ENCODE peak calls at places on chromosome 4, in nine cellular contexts. M is stomach, X is tibial nerve, E is WERI-Rb-1, I is cardiac muscle cell, J is transverse colon, B is heart right ventricle, W is IMR-90, A is upper lobe of right lung. P is an unnamed sample.

GRCh38 chr4:107997001-107997788 is 7.5 kb downstream of the HADH start:
- DNase-seq in W (peak), X (no peak), B (peak), I (peak), J (no peak), M (no peak), E (no peak), A (no peak), P (no peak)

GRCh38 chr4:17347445-17347844 is 164.4 kb downstream of the QDPR start:
- DNase-seq in I (peak), X (no peak), W (peak), J (no peak), E (peak), B (peak), A (no peak), M (no peak), P (no peak)

GRCh38 chr4:161629694-161630441 is 533.9 kb downstream of the FSTL5 start:
- DNase-seq in M (no peak), E (peak), W (no peak), B (no peak), X (no peak), A (no peak), J (no peak), I (no peak), P (no peak)

GRCh38 chr4:44988011-44988410 is 261.7 kb upstream of the GNPDA2 start:
- DNase-seq in X (no peak), W (no peak), J (no peak), M (no peak), I (no peak), A (no peak), E (no peak), B (no peak), P (no peak)

GRCh38 chr4:536351-536972 is 37.5 kb downstream of the PIGG start:
- DNase-seq in J (no peak), W (no peak), E (no peak), X (no peak), M (no peak), A (no peak), B (no peak), I (no peak), P (no peak)

GRCh38 chr4:39442910-39443480 is 15.7 kb downstream of the RPL9 start:
- DNase-seq in W (no peak), I (no peak), M (no peak), B (no peak), J (no peak), A (no peak), E (no peak), X (no peak), P (no peak)

GRCh38 chr4:3402409-3403103 is 39.2 kb upstream of the HGFAC start:
- DNase-seq in J (no peak), M (no peak), W (peak), X (no peak), B (no peak), A (peak), I (no peak), E (no peak), P (no peak)

GRCh38 chr4:177119021-177119461 is 190.6 kb upstream of the NEIL3 start:
- DNase-seq in M (no peak), X (no peak), J (no peak), W (peak), A (no peak), I (no peak), E (no peak), B (no peak), P (no peak)

GRCh38 chr4:39941682-39942217 is 36.0 kb downstream of the PDS5A start:
- DNase-seq in J (no peak), E (no peak), M (no peak), W (no peak), I (no peak), X (no peak), B (no peak), A (no peak), P (no peak)

GRCh38 chr4:109930872-109931271 is 18.2 kb downstream of the EGF start:
- DNase-seq in X (no peak), E (no peak), J (no peak), A (no peak), W (no peak), B (no peak), I (no peak), M (no peak), P (no peak)

GRCh38 chr4:10171055-10171454 is 54.5 kb upstream of the WDR1 start:
- DNase-seq in J (no peak), M (no peak), A (no peak), E (no peak), X (no peak), I (no peak), B (no peak), W (no peak), P (no peak)

GRCh38 chr4:84032372-84032771 is 466.7 kb downstream of the NKX6-1 start:
- DNase-seq in E (peak), J (no peak), I (no peak), M (no peak), B (no peak), A (no peak), X (no peak), W (no peak), P (no peak)

GRCh38 chr4:70734168-70734954 is 12.6 kb downstream of the RUFY3 start:
- DNase-seq in I (peak), M (no peak), J (peak), B (no peak), A (no peak), E (no peak), W (peak), X (no peak), P (no peak)

GRCh38 chr4:37537484-37537883 is 148.7 kb downstream of the RELL1 start:
- DNase-seq in A (no peak), X (no peak), J (no peak), B (no peak), I (no peak), E (no peak), W (no peak), M (no peak), P (no peak)

GRCh38 chr4:174697164-174697563 is 131.9 kb downstream of the GLRA3 start:
- DNase-seq in J (no peak), E (no peak), X (no peak), M (no peak), A (no peak), I (no peak), W (no peak), B (no peak), P (no peak)

GRCh38 chr4:1731180-1731579 is 9.9 kb downstream of the TACC3 start:
- DNase-seq in E (no peak), B (no peak), X (no peak), M (no peak), J (no peak), W (peak), I (no peak), A (no peak), P (no peak)

GRCh38 chr4:95317124-95317820 is 231.5 kb downstream of the UNC5C start:
- DNase-seq in E (no peak), J (no peak), X (no peak), A (no peak), B (no peak), W (no peak), I (peak), M (no peak), P (peak)

GRCh38 chr4:181488926-181489325 is 754.3 kb upstream of the TENM3 start:
- DNase-seq in X (no peak), E (no peak), M (no peak), B (no peak), I (no peak), J (no peak), W (no peak), A (no peak), P (no peak)

GRCh38 chr4:8850074-8850829 is 21.4 kb downstream of the HMX1 start:
- DNase-seq in A (peak), J (no peak), X (no peak), W (no peak), M (no peak), I (no peak), E (no peak), B (no peak), P (no peak)

GRCh38 chr4:87734936-87735335 is 64.4 kb upstream of the IBSP start:
- DNase-seq in I (no peak), M (no peak), X (no peak), W (no peak), B (no peak), J (no peak), E (no peak), A (no peak), P (no peak)

GRCh38 chr4:124083706-124084105 is 628.8 kb downstream of the ANKRD50 start:
- DNase-seq in X (no peak), E (no peak), I (no peak), B (no peak), M (no peak), J (no peak), A (no peak), W (no peak), P (no peak)

GRCh38 chr4:20395160-20395773 is 143.6 kb downstream of the SLIT2 start:
- DNase-seq in B (no peak), E (peak), A (no peak), J (peak), X (no peak), M (peak), W (peak), I (peak), P (no peak)

GRCh38 chr4:73267050-73267449 is 8.5 kb upstream of the ANKRD17 start:
- DNase-seq in A (no peak), B (no peak), E (no peak), X (no peak), W (no peak), J (no peak), M (no peak), I (no peak), P (no peak)

GRCh38 chr4:187929024-187929423 is 66.5 kb upstream of the ZFP42 start:
- DNase-seq in X (no peak), W (no peak), J (no peak), M (no peak), I (no peak), E (peak), B (no peak), A (no peak), P (no peak)
- TF ChIP-seq CTCF in X (no peak), W (no peak), J (no peak), M (no peak), I (no peak), E (peak), B (no peak), A (peak), P (no peak)

GRCh38 chr4:186932631-186933150 is 209.0 kb upstream of the FAT1 start:
- DNase-seq in M (no peak), X (no peak), E (no peak), W (peak), A (no peak), B (no peak), J (no peak), I (peak), P (no peak)
- H3K27ac ChIP-seq in M (no peak), X (no peak), E (no peak), W (no peak), A (no peak), B (no peak), J (peak), I (peak), P (no peak)

GRCh38 chr4:132619968-132620367 is 529.1 kb upstream of the PCDH10 start:
- DNase-seq in B (no peak), I (no peak), E (no peak), A (no peak), J (no peak), X (no peak), W (no peak), M (no peak), P (no peak)

GRCh38 chr4:132614682-132615081 is 534.4 kb upstream of the PCDH10 start:
- DNase-seq in J (no peak), X (no peak), E (no peak), W (peak), M (no peak), I (no peak), A (no peak), B (no peak), P (no peak)
- TF ChIP-seq CTCF in J (no peak), X (no peak), E (no peak), W (peak), M (no peak), I (peak), A (peak), B (no peak), P (peak)

GRCh38 chr4:25863906-25864418 is 1.2 kb upstream of the SEL1L3 start:
- DNase-seq in M (no peak), B (no peak), J (peak), X (no peak), E (peak), A (no peak), W (no peak), I (peak), P (no peak)

GRCh38 chr4:25867781-25868180 is 5.0 kb upstream of the SEL1L3 start:
- DNase-seq in M (no peak), B (no peak), I (no peak), W (no peak), A (no peak), E (no peak), X (no peak), J (no peak), P (no peak)

GRCh38 chr4:25863347-25863784 is 578 bp upstream of the SEL1L3 start:
- DNase-seq in M (peak), B (no peak), E (peak), X (no peak), J (peak), I (peak), W (no peak), A (peak), P (peak)

GRCh38 chr4:25862411-25863346 is at the start of gene SEL1L3:
- DNase-seq in W (no peak), B (no peak), J (peak), M (peak), I (peak), X (no peak), A (peak), E (peak), P (no peak)

DNA sequence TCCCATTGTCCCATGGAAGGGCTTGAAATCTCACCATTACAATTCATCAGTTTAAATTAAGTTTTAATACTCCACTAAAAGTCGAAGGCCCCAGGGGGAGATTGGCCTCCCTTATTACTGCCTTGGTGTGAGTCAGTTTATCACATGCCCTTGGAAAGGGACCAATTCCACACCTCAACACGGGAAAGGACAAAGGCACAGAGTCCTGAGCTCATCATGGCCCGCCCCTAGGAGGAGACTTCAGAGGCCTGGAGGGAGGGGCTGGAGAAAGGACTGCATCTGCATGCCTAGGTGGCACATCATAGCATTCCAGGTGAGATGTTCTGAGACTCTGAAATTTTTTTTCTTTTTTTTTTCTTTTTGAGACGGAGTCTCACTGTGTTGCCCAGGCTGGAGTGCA is 2.8 kb upstream of the SEL1L3 start:
- DNase-seq in W (no peak), X (no peak), E (no peak), J (peak), B (no peak), I (no peak), A (no peak), M (peak), P (no peak)
- H3K27ac ChIP-seq in W (no peak), X (no peak), E (no peak), J (peak), B (no peak), I (no peak), A (no peak), M (no peak), P (no peak)

DNA sequence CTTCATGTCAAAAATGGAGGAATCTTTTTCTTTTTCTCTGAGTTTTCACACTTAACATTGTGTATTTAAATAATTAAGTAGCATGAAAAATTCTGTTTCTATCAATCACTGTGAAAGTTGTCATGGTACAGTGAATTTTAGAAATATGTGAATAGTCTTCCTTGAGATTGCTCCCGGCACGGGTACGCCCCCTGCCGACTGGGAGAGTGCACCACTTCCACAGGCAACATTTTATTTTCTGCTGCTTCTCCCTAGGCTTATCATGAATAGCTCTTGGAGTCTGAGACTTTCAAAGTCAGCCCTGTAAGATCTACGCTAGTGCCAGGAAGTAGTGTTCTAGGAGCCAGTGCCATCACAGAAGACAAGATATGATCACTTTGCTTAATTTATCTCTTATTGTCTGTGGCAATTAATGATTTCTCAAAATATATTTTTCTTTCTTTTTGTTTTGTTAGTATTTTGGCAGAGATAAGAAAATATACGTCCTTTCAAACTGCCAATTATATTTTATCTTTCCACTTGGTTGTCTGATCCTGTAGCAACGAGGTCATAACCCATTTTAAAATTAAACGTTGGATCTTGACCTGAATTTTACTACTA is 763.8 kb upstream of the AADAT start:
- DNase-seq in A (peak), J (peak), I (peak), M (peak), B (peak), W (no peak), X (peak), E (peak), P (no peak)
- TF ChIP-seq CTCF in A (peak), J (peak), I (peak), M (peak), B (no peak), W (peak), X (no peak), E (peak), P (peak)

GRCh38 chr4:65789850-65790249 is 119.6 kb upstream of the EPHA5 start:
- DNase-seq in B (no peak), X (no peak), J (no peak), A (no peak), W (no peak), M (no peak), E (no peak), I (no peak), P (no peak)

GRCh38 chr4:65789341-65789740 is 119.1 kb upstream of the EPHA5 start:
- DNase-seq in X (no peak), B (no peak), J (no peak), M (no peak), A (no peak), W (no peak), E (peak), I (no peak), P (no peak)

GRCh38 chr4:65791111-65791806 is 121.0 kb upstream of the EPHA5 start:
- DNase-seq in I (no peak), X (no peak), W (no peak), J (no peak), M (no peak), B (no peak), A (no peak), E (no peak), P (no peak)

GRCh38 chr4:65791807-65792308 is 121.6 kb upstream of the EPHA5 start:
- DNase-seq in A (no peak), X (no peak), B (no peak), M (no peak), E (no peak), I (peak), W (no peak), J (no peak), P (no peak)
- H3K27ac ChIP-seq in A (no peak), X (no peak), B (no peak), M (no peak), E (no peak), I (no peak), W (no peak), J (no peak), P (no peak)

GRCh38 chr4:182810103-182810605 is 107.0 kb downstream of the DCTD start:
- DNase-seq in X (no peak), W (no peak), I (no peak), A (no peak), J (no peak), B (no peak), E (no peak), M (no peak), P (no peak)
- TF ChIP-seq CTCF in X (no peak), W (no peak), I (no peak), A (no peak), J (no peak), B (no peak), E (no peak), M (no peak), P (no peak)

P was measured in dorsolateral prefrontal cortex.